ENCODE peak calls at places on chromosomes 6 and 20, in seven cellular contexts. One of them, this sample, is unnamed.

GRCh38 chr6:106125925-106126435 is 39.8 kb downstream of the PRDM1 start:
- DNase-seq in transverse colon: peak; percentile 65
- DNase-seq in RWPE2: no peak
- DNase-seq in lower lobe of right lung: no peak
- DNase-seq in heart left ventricle: no peak
- DNase-seq in CD8-positive, alpha-beta T cell: no peak
- DNase-seq in GM23248: peak; percentile 36
- DNase-seq in this sample: no peak

GRCh38 chr6:119205911-119206617 is 127.6 kb upstream of the FAM184A start:
- DNase-seq in transverse colon: no peak
- DNase-seq in RWPE2: no peak
- DNase-seq in lower lobe of right lung: no peak
- DNase-seq in heart left ventricle: no peak
- DNase-seq in CD8-positive, alpha-beta T cell: no peak
- DNase-seq in GM23248: no peak
- DNase-seq in this sample: no peak

GRCh38 chr6:33007831-33008395 is 1.5 kb downstream of the HLA-DOA start:
- DNase-seq in transverse colon: no peak
- DNase-seq in RWPE2: no peak
- DNase-seq in lower lobe of right lung: no peak
- DNase-seq in heart left ventricle: no peak
- DNase-seq in CD8-positive, alpha-beta T cell: no peak
- DNase-seq in GM23248: no peak
- DNase-seq in this sample: no peak

GRCh38 chr6:41284726-41285125 is 1.8 kb downstream of the TREM1 start:
- DNase-seq in transverse colon: no peak
- DNase-seq in RWPE2: no peak
- DNase-seq in lower lobe of right lung: peak; percentile 55
- DNase-seq in heart left ventricle: no peak
- DNase-seq in CD8-positive, alpha-beta T cell: no peak
- DNase-seq in GM23248: peak; percentile 68
- DNase-seq in this sample: no peak

GRCh38 chr6:133101790-133102189 is 139.4 kb upstream of the EYA4 start:
- DNase-seq in transverse colon: no peak
- DNase-seq in RWPE2: no peak
- DNase-seq in lower lobe of right lung: no peak
- DNase-seq in heart left ventricle: no peak
- DNase-seq in CD8-positive, alpha-beta T cell: no peak
- DNase-seq in GM23248: no peak
- DNase-seq in this sample: no peak

GRCh38 chr6:36599791-36600209 is 5.6 kb downstream of the SRSF3 start:
- DNase-seq in transverse colon: no peak
- DNase-seq in RWPE2: peak; percentile 73
- DNase-seq in lower lobe of right lung: peak; percentile 56
- DNase-seq in heart left ventricle: no peak
- DNase-seq in CD8-positive, alpha-beta T cell: peak; percentile 23
- DNase-seq in GM23248: peak; percentile 68
- DNase-seq in this sample: peak; percentile 74

GRCh38 chr6:7053125-7053784 is 54.5 kb upstream of the RREB1 start:
- DNase-seq in transverse colon: no peak
- DNase-seq in RWPE2: no peak
- DNase-seq in lower lobe of right lung: no peak
- DNase-seq in heart left ventricle: no peak
- DNase-seq in CD8-positive, alpha-beta T cell: no peak
- DNase-seq in GM23248: peak; percentile 2
- DNase-seq in this sample: no peak

GRCh38 chr6:148831531-148831930 is 84.7 kb downstream of the UST start:
- DNase-seq in transverse colon: no peak
- DNase-seq in RWPE2: no peak
- DNase-seq in lower lobe of right lung: no peak
- DNase-seq in heart left ventricle: no peak
- DNase-seq in CD8-positive, alpha-beta T cell: no peak
- DNase-seq in GM23248: peak; percentile 64
- DNase-seq in this sample: no peak

GRCh38 chr20:47205577-47206123 is 150.8 kb downstream of the ZMYND8 start:
- DNase-seq in transverse colon: peak; percentile 38
- DNase-seq in RWPE2: no peak
- DNase-seq in lower lobe of right lung: peak; percentile 77
- DNase-seq in heart left ventricle: peak; percentile 43
- DNase-seq in CD8-positive, alpha-beta T cell: no peak
- DNase-seq in GM23248: peak; percentile 84
- DNase-seq in this sample: peak; percentile 71

GRCh38 chr6:108071736-108072276 is 2.7 kb downstream of the OSTM1 start:
- DNase-seq in transverse colon: no peak
- DNase-seq in RWPE2: no peak
- DNase-seq in lower lobe of right lung: no peak
- DNase-seq in heart left ventricle: no peak
- DNase-seq in CD8-positive, alpha-beta T cell: no peak
- DNase-seq in GM23248: no peak
- DNase-seq in this sample: no peak

DNA sequence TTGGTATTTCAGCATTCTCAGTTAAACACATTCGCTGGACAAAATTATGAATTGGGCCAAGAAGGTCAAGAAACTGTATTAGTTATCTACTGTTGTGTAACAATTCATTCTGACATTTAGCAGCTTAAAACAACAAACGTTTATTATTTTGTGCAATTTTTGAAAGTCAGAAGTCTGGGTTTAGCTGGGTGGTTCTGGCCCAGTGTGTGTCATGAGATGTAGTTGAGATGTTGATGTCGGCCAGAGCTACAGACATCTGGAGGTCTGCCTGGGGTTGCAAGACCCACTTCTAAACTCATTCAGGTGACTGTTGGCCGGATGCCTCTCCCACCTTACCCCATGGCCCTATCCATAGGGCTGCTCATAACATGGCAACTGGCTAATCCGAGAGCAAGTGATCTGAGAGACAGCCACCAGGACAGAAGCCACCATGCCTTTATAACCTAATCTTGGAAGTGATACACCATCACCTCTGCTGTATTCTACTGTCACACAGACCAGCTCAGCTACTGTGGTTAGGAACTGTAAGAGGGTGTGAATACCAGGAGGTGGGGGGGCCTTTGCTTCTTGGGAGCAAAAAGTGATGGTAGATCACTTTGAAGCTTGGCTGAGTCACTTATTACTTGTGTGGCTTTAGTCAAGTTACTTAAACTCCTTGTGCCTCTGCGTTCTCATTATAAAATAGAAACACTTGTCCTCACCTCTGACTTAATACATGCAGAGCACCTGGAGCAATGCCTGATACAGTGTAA is 217.0 kb upstream of the MYLIP start:
- DNase-seq in transverse colon: no peak
- DNase-seq in RWPE2: no peak
- DNase-seq in lower lobe of right lung: no peak
- DNase-seq in heart left ventricle: no peak
- DNase-seq in CD8-positive, alpha-beta T cell: no peak
- DNase-seq in GM23248: no peak
- DNase-seq in this sample: no peak
- H3K4me1 ChIP-seq in transverse colon: no peaks in the 10 kb centered on the region
- H3K4me1 ChIP-seq in RWPE2: peaks cover 8% of the 10 kb centered on the region
- H3K4me1 ChIP-seq in lower lobe of right lung: no peaks in the 10 kb centered on the region
- H3K4me1 ChIP-seq in heart left ventricle: no peaks in the 10 kb centered on the region
- H3K4me1 ChIP-seq in CD8-positive, alpha-beta T cell: no peaks in the 10 kb centered on the region
- H3K4me1 ChIP-seq in GM23248: no peaks in the 10 kb centered on the region
- H3K4me1 ChIP-seq in this sample: peaks cover 3% of the 10 kb centered on the region

DNA sequence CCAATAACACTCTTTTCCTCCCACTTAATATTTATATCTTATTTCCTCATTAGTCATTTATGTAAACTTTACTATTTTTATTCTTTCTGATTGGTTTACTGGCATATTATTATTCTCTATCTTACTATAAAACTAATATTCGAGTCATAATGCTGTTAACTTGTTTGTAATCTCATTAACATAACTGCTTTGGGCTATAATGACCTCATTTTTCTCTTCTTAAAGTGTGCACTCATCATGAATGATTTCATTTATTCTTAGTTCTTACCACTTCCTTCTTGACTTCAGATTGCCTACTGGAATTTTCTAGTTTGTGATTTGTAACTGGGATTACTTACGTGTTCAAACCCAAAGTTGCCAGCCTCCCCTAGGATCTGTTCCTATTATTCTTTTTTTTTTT is 91.9 kb upstream of the TNFAIP3 start:
- DNase-seq in transverse colon: no peak
- DNase-seq in RWPE2: no peak
- DNase-seq in lower lobe of right lung: no peak
- DNase-seq in heart left ventricle: no peak
- DNase-seq in CD8-positive, alpha-beta T cell: no peak
- DNase-seq in GM23248: peak; percentile 15
- DNase-seq in this sample: no peak
- H3K4me1 ChIP-seq in transverse colon: peaks cover 4% of the 10 kb centered on the region
- H3K4me1 ChIP-seq in RWPE2: peaks cover 11% of the 10 kb centered on the region
- H3K4me1 ChIP-seq in lower lobe of right lung: peaks cover 16% of the 10 kb centered on the region
- H3K4me1 ChIP-seq in heart left ventricle: no peaks in the 10 kb centered on the region
- H3K4me1 ChIP-seq in CD8-positive, alpha-beta T cell: no peaks in the 10 kb centered on the region
- H3K4me1 ChIP-seq in GM23248: peaks cover 3% of the 10 kb centered on the region
- H3K4me1 ChIP-seq in this sample: peaks cover 2% of the 10 kb centered on the region

GRCh38 chr6:53340536-53340935 is 8.2 kb downstream of the ELOVL5 start:
- DNase-seq in transverse colon: no peak
- DNase-seq in RWPE2: no peak
- DNase-seq in lower lobe of right lung: no peak
- DNase-seq in heart left ventricle: no peak
- DNase-seq in CD8-positive, alpha-beta T cell: no peak
- DNase-seq in GM23248: no peak
- DNase-seq in this sample: no peak
- H3K4me1 ChIP-seq in transverse colon: no peaks in the 10 kb centered on the region
- H3K4me1 ChIP-seq in RWPE2: peaks cover 4% of the 10 kb centered on the region
- H3K4me1 ChIP-seq in lower lobe of right lung: peaks cover 59% of the 10 kb centered on the region
- H3K4me1 ChIP-seq in heart left ventricle: peaks cover 3% of the 10 kb centered on the region
- H3K4me1 ChIP-seq in CD8-positive, alpha-beta T cell: peaks cover 71% of the 10 kb centered on the region
- H3K4me1 ChIP-seq in GM23248: no peaks in the 10 kb centered on the region
- H3K4me1 ChIP-seq in this sample: peaks cover 5% of the 10 kb centered on the region

GRCh38 chr6:150535818-150536220 is 63.9 kb upstream of the PLEKHG1 start:
- DNase-seq in transverse colon: no peak
- DNase-seq in RWPE2: no peak
- DNase-seq in lower lobe of right lung: no peak
- DNase-seq in heart left ventricle: no peak
- DNase-seq in CD8-positive, alpha-beta T cell: no peak
- DNase-seq in GM23248: no peak
- DNase-seq in this sample: no peak
- H3K4me1 ChIP-seq in transverse colon: no peaks in the 10 kb centered on the region
- H3K4me1 ChIP-seq in RWPE2: no peaks in the 10 kb centered on the region
- H3K4me1 ChIP-seq in lower lobe of right lung: no peaks in the 10 kb centered on the region
- H3K4me1 ChIP-seq in heart left ventricle: peaks cover 3% of the 10 kb centered on the region
- H3K4me1 ChIP-seq in CD8-positive, alpha-beta T cell: no peaks in the 10 kb centered on the region
- H3K4me1 ChIP-seq in GM23248: no peaks in the 10 kb centered on the region
- H3K4me1 ChIP-seq in this sample: peaks cover 3% of the 10 kb centered on the region

DNA sequence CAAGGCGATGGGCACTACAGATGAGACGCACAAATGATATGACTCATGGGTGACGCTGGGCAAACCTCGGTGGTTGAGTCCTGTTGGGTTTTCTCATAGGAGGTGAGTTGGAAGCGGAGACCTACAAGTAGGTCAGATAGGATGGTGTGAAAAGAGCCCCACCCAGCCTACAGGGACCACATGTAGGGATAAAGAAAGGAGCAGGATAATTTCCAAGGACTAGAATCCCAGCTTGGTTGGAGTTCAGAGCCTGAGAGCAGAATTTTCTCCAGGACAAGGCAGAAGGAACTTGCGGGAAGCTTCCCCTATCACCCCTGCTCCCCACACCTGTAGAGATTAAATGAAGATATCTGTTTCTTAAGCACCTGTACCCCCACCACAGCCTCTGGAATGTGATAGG is 489.7 kb upstream of the CDH4 start:
- DNase-seq in transverse colon: no peak
- DNase-seq in RWPE2: no peak
- DNase-seq in lower lobe of right lung: no peak
- DNase-seq in heart left ventricle: no peak
- DNase-seq in CD8-positive, alpha-beta T cell: no peak
- DNase-seq in GM23248: no peak
- DNase-seq in this sample: no peak
- H3K4me1 ChIP-seq in transverse colon: no peaks in the 10 kb centered on the region
- H3K4me1 ChIP-seq in RWPE2: no peaks in the 10 kb centered on the region
- H3K4me1 ChIP-seq in lower lobe of right lung: no peaks in the 10 kb centered on the region
- H3K4me1 ChIP-seq in heart left ventricle: no peaks in the 10 kb centered on the region
- H3K4me1 ChIP-seq in CD8-positive, alpha-beta T cell: no peaks in the 10 kb centered on the region
- H3K4me1 ChIP-seq in GM23248: no peaks in the 10 kb centered on the region
- H3K4me1 ChIP-seq in this sample: no peaks in the 10 kb centered on the region

GRCh38 chr20:57327820-57328219 is 1.8 kb upstream of the SPO11 start:
- DNase-seq in transverse colon: no peak
- DNase-seq in RWPE2: no peak
- DNase-seq in lower lobe of right lung: no peak
- DNase-seq in heart left ventricle: no peak
- DNase-seq in CD8-positive, alpha-beta T cell: no peak
- DNase-seq in GM23248: no peak
- DNase-seq in this sample: no peak
- H3K4me1 ChIP-seq in transverse colon: no peaks in the 10 kb centered on the region
- H3K4me1 ChIP-seq in RWPE2: peaks cover 14% of the 10 kb centered on the region
- H3K4me1 ChIP-seq in lower lobe of right lung: no peaks in the 10 kb centered on the region
- H3K4me1 ChIP-seq in heart left ventricle: no peaks in the 10 kb centered on the region
- H3K4me1 ChIP-seq in CD8-positive, alpha-beta T cell: no peaks in the 10 kb centered on the region
- H3K4me1 ChIP-seq in GM23248: peaks cover 4% of the 10 kb centered on the region
- H3K4me1 ChIP-seq in this sample: no peaks in the 10 kb centered on the region

This sample was measured in right cardiac atrium.